ENCODE peak calls at places on chromosomes 13 and 19, in four cellular contexts. B, H, M and Y are unnamed samples.

GRCh38 chr19:47157455-47158321 is 27.1 kb downstream of the SAE1 start:
- DNase-seq in B (peak; percentile 86), H (no peak), M (peak; percentile 70), Y (peak; percentile 42)

GRCh38 chr19:19587776-19588175 is 30.7 kb downstream of the PBX4 start:
- DNase-seq in B (no peak), H (no peak), M (no peak), Y (no peak)

GRCh38 chr13:89057862-89058261 is 1386.7 kb downstream of the SLITRK5 start:
- DNase-seq in B (no peak), H (no peak), M (no peak), Y (no peak)

GRCh38 chr13:97067342-97067895 is 73.1 kb upstream of the OXGR1 start:
- DNase-seq in B (peak; percentile 13), H (no peak), M (peak; percentile 9), Y (no peak)

GRCh38 chr19:42097461-42097860 is 21.5 kb downstream of the ZNF574 start:
- DNase-seq in B (no peak), H (no peak), M (no peak), Y (no peak)

GRCh38 chr13:43159007-43159406 is 135.6 kb downstream of the DNAJC15 start:
- DNase-seq in B (peak; percentile 67), H (no peak), M (peak; percentile 49), Y (peak; percentile 31)

GRCh38 chr13:113544071-113544891 is 40.3 kb upstream of the TFDP1 start:
- DNase-seq in B (no peak), H (no peak), M (no peak), Y (no peak)

GRCh38 chr19:2636897-2637683 is 65.4 kb downstream of the GNG7 start:
- DNase-seq in B (peak; percentile 61), H (no peak), M (peak; percentile 31), Y (peak; percentile 18)

GRCh38 chr19:48530044-48530720 is 18.5 kb upstream of the LMTK3 start:
- DNase-seq in B (no peak), H (no peak), M (no peak), Y (no peak)

GRCh38 chr13:114078501-114079451 is 53.6 kb downstream of the RASA3 start:
- DNase-seq in B (peak; percentile 76), H (no peak), M (peak; percentile 73), Y (peak; percentile 87)

GRCh38 chr13:99386911-99387788 is 80.0 kb upstream of the GPR183 start:
- DNase-seq in B (peak; percentile 22), H (no peak), M (peak; percentile 29), Y (peak; percentile 8)
- TF ChIP-seq CTCF in B (peak; percentile 53), H (peak; percentile 43), M (peak; percentile 83), Y (peak; percentile 61)

GRCh38 chr19:6930190-6930589 is 42.8 kb downstream of the ADGRE1 start:
- DNase-seq in B (no peak), H (no peak), M (no peak), Y (no peak)

DNA sequence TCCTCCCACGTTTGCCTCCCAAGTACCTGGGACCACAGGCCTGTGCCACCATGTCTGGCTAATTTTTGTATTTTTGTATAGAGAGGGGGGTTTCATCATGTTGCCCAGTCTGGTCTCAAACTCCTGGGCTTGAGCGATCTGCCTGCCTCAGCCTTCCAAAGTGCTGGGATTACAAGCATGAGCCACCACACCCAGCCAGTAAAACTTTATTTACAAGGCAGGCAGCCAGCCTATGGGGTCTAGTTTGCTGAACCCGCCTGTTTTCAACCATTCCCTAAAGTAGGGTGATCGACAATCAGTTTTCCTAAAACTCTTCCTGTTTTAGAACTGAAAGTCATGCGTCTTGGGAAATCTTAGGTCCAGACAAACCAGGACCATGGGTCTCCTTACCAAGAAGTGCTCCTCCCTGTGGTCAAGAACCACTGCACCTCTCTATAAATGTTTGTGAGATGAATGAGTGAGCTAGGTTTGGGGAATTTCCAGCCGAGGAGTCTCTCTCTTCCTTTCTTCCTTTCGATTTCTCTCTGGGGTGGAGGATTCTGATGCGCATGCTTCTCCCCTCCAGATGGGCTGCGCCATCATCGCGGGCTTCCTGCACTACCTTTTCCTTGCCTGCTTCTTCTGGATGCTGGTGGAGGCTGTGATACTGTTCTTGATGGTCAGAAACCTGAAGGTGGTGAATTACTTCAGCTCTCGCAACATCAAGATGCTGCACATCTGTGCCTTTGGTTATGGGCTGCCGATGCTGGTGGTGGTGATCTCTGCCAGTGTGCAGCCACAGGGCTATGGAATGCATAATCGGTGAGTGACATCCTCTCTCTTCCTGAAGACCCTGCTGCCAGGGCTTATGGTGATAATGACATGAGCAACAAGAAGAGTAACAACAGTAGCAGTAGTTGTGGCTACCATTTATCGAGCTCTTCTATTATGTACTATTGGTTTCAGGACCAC is 38.7 kb downstream of the ADGRE1 start:
- DNase-seq in B (no peak), H (no peak), M (no peak), Y (no peak)
- H3K4me3 ChIP-seq in B (no peak overlapping the region), H (no peak overlapping the region), M (no peak overlapping the region), Y (no peak overlapping the region)

GRCh38 chr13:45683701-45684100 is 18.4 kb upstream of the CBY2 start:
- DNase-seq in B (no peak), H (no peak), M (no peak), Y (no peak)
- TF ChIP-seq CTCF in B (peak; percentile 4), H (no peak), M (peak; percentile 65), Y (no peak)

GRCh38 chr13:111536239-111536638 is 215.8 kb downstream of the TEX29 start:
- DNase-seq in B (no peak), H (no peak), M (no peak), Y (no peak)

GRCh38 chr13:111537115-111537728 is 216.8 kb downstream of the TEX29 start:
- DNase-seq in B (no peak), H (no peak), M (no peak), Y (no peak)

GRCh38 chr13:111532111-111532510 is 211.7 kb downstream of the TEX29 start:
- DNase-seq in B (no peak), H (no peak), M (no peak), Y (no peak)

GRCh38 chr13:111533900-111534645 is 213.6 kb downstream of the TEX29 start:
- DNase-seq in B (no peak), H (no peak), M (no peak), Y (no peak)

DNA sequence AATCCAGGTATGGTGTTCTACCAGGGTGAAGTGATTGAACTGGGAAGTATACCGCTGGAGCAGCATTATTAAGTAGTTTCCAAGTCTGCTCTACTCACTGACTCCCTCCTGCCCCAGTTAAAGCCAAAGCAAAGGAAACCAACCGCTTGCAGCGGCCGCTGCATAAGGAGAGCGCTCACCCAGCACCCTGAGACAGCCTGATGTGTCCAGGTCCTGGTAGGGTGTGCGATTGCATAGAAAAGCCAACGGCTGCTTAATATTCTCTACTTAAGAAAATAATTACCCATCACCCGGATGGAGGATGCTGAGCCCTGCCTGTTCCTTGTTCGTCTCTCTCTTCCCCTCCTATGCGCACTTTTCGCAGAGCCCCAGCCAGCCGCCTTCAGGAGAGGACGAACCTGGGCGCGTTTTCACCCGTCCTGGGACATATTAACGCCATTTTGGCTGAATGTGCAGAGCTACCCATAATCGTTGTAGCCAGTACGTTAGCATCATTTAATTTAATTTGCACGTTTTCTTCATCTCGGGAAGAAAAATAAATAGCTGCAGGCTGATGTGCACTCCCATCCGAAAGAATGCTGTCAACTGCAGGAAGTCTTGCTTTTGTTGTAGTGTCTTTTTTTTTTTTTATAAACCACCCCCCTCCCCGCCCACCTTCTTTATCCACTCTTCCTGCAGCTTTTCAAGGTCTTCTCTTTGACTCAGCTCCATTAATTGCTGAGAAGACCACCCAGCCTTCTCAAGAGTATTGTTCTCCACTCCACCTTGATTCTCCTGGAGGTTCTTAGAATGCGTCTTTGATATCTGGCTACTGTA is 214.4 kb downstream of the TEX29 start:
- DNase-seq in B (no peak), H (no peak), M (no peak), Y (no peak)
- H3K4me3 ChIP-seq in B (no peak overlapping the region), H (no peak overlapping the region), M (no peak overlapping the region), Y (no peak overlapping the region)

DNA sequence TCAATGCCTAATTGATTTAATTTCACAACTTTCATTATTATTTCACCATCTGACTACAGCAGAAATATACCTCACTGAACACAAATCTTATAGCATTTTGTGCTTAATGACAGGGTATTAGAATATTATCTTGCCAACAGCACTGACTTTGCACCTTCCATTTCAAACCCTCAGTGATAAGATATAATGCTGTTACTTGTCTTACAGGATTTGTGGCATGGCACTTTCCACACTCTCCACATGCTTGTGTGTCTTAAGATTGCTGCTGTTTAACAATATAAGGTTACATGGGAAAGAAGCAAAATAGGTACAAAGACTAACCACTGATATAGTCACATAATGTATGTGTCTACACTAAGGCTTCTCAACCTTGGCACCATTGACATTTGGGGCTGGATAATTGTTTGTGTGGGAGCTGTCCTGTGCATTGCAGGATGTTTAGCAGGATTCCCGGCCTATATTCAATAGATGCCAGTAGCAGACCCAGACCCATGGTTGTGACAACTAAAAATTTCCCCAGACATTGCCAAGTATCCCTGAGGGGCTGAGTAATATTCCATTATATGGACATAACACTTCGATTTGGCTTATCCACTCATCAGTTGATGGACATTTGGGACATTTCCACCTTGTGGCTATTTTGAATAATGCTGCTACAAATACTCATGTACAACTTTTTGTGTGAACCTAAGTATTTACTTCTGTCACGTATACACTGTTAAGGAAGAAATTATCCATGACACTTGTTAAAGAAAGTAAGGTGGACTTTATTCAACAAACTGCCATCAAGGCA is 5.7 kb upstream of the DIAPH3 start:
- DNase-seq in B (no peak), H (no peak), M (no peak), Y (no peak)
- TF ChIP-seq CTCF in B (no peak), H (no peak), M (no peak), Y (no peak)

GRCh38 chr13:102401305-102401704 is 543 bp downstream of the FGF14 start:
- DNase-seq in B (no peak), H (no peak), M (no peak), Y (peak; percentile 18)

GRCh38 chr13:102401755-102402154 is at the start of gene FGF14:
- DNase-seq in B (no peak), H (no peak), M (no peak), Y (no peak)

GRCh38 chr13:102399791-102400618 is 1.8 kb downstream of the FGF14 start:
- DNase-seq in B (no peak), H (no peak), M (no peak), Y (no peak)

GRCh38 chr13:102400619-102401125 is 1.2 kb downstream of the FGF14 start:
- DNase-seq in B (no peak), H (no peak), M (no peak), Y (peak; percentile 23)

DNA sequence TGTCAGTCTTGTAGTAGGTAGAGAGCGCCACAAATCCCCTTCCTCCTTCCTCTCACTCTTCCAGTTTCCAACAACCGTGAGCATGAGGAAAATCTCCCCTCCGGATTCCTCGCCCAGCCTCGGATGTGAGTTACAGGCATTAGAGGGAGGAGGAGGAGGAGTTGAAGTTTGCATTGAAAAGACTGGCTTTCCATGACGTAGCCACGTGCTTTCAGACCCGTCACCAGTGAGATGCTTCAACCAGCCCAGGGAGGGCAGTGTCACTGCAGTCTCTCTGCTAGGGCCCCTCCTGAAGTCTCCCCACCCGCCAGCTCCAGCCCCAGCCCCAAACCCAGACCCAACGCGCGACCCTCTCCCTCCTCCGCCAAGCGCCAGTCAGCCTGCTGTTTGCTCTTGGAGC is 444 bp upstream of the FGF14 start:
- DNase-seq in B (peak; percentile 10), H (no peak), M (no peak), Y (peak; percentile 27)
- H3K4me3 ChIP-seq in B (no peak overlapping the region), H (peak overlapping the region; percentile 58), M (peak overlapping the region; percentile 56), Y (no peak overlapping the region)

GRCh38 chr13:40755082-40755755 is 15.8 kb downstream of the MRPS31 start:
- DNase-seq in B (no peak), H (no peak), M (no peak), Y (no peak)

GRCh38 chr13:40749327-40749726 is 21.7 kb downstream of the MRPS31 start:
- DNase-seq in B (peak; percentile 3), H (no peak), M (no peak), Y (no peak)
- TF ChIP-seq CTCF in B (peak; percentile 29), H (no peak), M (peak; percentile 12), Y (no peak)